ENCODE peak calls at places on chromosomes 3 and 15, in five cellular contexts. F, C, A, I and S are unnamed samples.

GRCh38 chr3:67828486-67829010 is 174.1 kb upstream of the SUCLG2 start:
- DNase-seq in C (no peak), F (no peak), A (no peak), I (no peak), S (no peak)

GRCh38 chr15:41801850-41802455 is 25.9 kb upstream of the JMJD7 start:
- DNase-seq in C (no peak), I (no peak), A (no peak), F (no peak), S (no peak)

GRCh38 chr15:76565366-76565765 is 228.8 kb downstream of the ISL2 start:
- DNase-seq in A (no peak), I (no peak), C (no peak), F (no peak), S (no peak)

GRCh38 chr3:5294360-5294759 is 106.9 kb downstream of the EDEM1 start:
- DNase-seq in F (no peak), C (no peak), A (no peak), I (no peak), S (peak)

GRCh38 chr3:58173670-58174472 is 36.9 kb downstream of the DNASE1L3 start:
- DNase-seq in A (peak), F (peak), I (no peak), C (peak), S (no peak)

GRCh38 chr3:99686955-99687612 is 48.7 kb downstream of the COL8A1 start:
- DNase-seq in A (peak), C (peak), F (no peak), I (peak), S (no peak)

GRCh38 chr15:64825081-64825430 is 391 bp downstream of the PIF1 start:
- DNase-seq in F (no peak), A (no peak), I (no peak), C (no peak), S (no peak)

GRCh38 chr3:94500146-94500545 is 437.3 kb downstream of the NSUN3 start:
- DNase-seq in C (no peak), A (no peak), F (no peak), I (no peak), S (no peak)

GRCh38 chr3:159928692-159929091 is 59.9 kb upstream of the IL12A start:
- DNase-seq in I (no peak), A (no peak), C (no peak), F (no peak), S (peak)

GRCh38 chr3:124101643-124102042 is 109.7 kb upstream of the ROPN1 start:
- DNase-seq in C (no peak), I (no peak), A (no peak), F (no peak), S (no peak)

GRCh38 chr3:45273681-45274515 is 47.8 kb upstream of the TMEM158 start:
- DNase-seq in I (no peak), F (no peak), C (no peak), A (no peak), S (peak)

GRCh38 chr15:41992151-41992802 is 19.9 kb upstream of the EHD4 start:
- DNase-seq in A (no peak), F (no peak), C (no peak), I (no peak), S (no peak)

GRCh38 chr15:34644061-34644460 is 60.6 kb upstream of the GOLGA8B start:
- DNase-seq in C (no peak), F (no peak), A (no peak), I (no peak), S (peak)

GRCh38 chr15:60526127-60526616 is 47.2 kb upstream of the ICE2 start:
- DNase-seq in C (no peak), I (peak), A (no peak), F (no peak), S (no peak)

GRCh38 chr3:149717391-149718056 is 34.8 kb downstream of the COMMD2 start:
- DNase-seq in I (peak), F (no peak), C (peak), A (peak), S (no peak)

GRCh38 chr15:48925714-48926223 is 38.0 kb downstream of the SHC4 start:
- DNase-seq in A (no peak), F (no peak), C (no peak), I (no peak), S (peak)

GRCh38 chr15:39582286-39582976 is 1.6 kb downstream of the THBS1 start:
- DNase-seq in F (no peak), I (no peak), A (no peak), C (no peak), S (peak)

GRCh38 chr3:50133283-50133615 is 21.9 kb upstream of the SEMA3F start:
- DNase-seq in F (no peak), C (no peak), A (no peak), I (no peak), S (no peak)

GRCh38 chr3:82202254-82202653 is 440.8 kb upstream of the GBE1 start:
- DNase-seq in F (no peak), C (no peak), A (peak), I (no peak), S (no peak)

GRCh38 chr15:80503319-80503952 is 99.3 kb downstream of the ARNT2 start:
- DNase-seq in A (no peak), I (no peak), C (no peak), F (no peak), S (no peak)

GRCh38 chr15:60326824-60327654 is 70.7 kb downstream of the ANXA2 start:
- DNase-seq in C (peak), A (peak), I (no peak), F (peak), S (no peak)

GRCh38 chr15:82540055-82540983 is at the start of gene RPS17:
- DNase-seq in A (peak), F (peak), I (peak), C (peak), S (peak)

GRCh38 chr3:37256447-37256846 is 82.1 kb upstream of the LRRFIP2 start:
- DNase-seq in A (no peak), F (no peak), C (no peak), I (no peak), S (no peak)

GRCh38 chr3:104102386-104102785 is 1264.3 kb upstream of the ALCAM start:
- DNase-seq in F (no peak), A (peak), I (no peak), C (peak), S (no peak)

GRCh38 chr3:88469216-88469615 is 319.5 kb downstream of the C3orf38 start:
- DNase-seq in C (no peak), F (no peak), A (no peak), I (no peak), S (no peak)

GRCh38 chr15:66483131-66483566 is 14.4 kb downstream of the SNAPC5 start:
- DNase-seq in F (no peak), C (no peak), A (no peak), I (no peak), S (no peak)

GRCh38 chr3:33019981-33020380 is 68.5 kb downstream of the CCR4 start:
- DNase-seq in I (no peak), A (no peak), C (no peak), F (no peak), S (no peak)

GRCh38 chr3:157353657-157354056 is 83.0 kb upstream of the PTX3 start:
- DNase-seq in A (no peak), C (no peak), I (no peak), F (no peak), S (no peak)

GRCh38 chr3:119918992-119919933 is 137.4 kb downstream of the NR1I2 start:
- DNase-seq in C (no peak), A (no peak), I (no peak), F (no peak), S (no peak)
- TF ChIP-seq CTCF in C (no peak), A (no peak), I (peak), F (no peak), S (no peak)

GRCh38 chr3:118782755-118783202 is 251.9 kb downstream of the IGSF11 start:
- DNase-seq in I (no peak), F (no peak), C (peak), A (peak), S (no peak)
- TF ChIP-seq CTCF in I (no peak), F (no peak), C (no peak), A (no peak), S (no peak)

DNA sequence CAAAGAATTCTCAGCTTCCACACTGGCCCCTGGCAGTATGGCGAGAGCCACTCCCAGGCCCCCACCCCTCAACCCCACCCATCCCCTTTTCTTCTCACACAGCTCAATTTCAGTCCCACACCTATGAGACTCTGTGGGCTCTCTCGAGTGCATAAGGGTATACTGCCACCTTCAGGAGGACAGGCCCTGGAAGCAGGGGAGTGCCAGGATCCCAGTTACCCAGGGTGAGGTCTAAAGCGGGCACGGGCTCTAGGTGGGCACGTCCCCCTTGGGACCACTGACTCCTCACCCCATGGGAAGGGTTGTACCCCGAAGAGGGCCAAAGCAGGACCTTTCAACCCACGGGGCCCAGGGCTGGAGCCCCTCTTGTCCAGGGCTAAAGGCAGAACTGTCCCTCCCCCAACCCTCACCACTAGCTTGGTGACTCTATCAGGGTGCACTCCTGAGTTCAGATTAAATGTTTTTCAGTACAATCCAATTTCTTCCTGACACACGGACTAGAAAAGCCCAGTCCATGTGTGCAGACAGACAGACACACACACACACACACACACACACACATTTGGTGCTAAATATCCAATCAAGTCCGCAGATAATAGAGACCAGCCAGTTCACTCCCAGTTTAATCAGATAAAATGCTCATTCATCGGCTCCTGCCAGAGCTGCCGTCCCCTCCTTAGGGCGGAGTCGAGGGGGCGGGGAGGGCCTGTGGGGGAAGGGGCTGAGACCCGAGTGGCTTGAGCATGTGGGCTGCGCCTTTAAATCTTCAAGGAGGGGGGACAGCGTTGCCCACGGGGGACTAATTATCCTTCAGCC is 59.4 kb downstream of the CYP11A1 start:
- DNase-seq in I (peak), C (peak), A (peak), F (no peak), S (no peak)
- TF ChIP-seq CTCF in I (peak), C (peak), A (peak), F (no peak), S (peak)

GRCh38 chr3:174716956-174717355 is 142.2 kb upstream of the NAALADL2 start:
- DNase-seq in I (no peak), F (no peak), C (no peak), A (no peak), S (no peak)
- TF ChIP-seq CTCF in I (no peak), F (no peak), C (no peak), A (no peak), S (no peak)

DNA sequence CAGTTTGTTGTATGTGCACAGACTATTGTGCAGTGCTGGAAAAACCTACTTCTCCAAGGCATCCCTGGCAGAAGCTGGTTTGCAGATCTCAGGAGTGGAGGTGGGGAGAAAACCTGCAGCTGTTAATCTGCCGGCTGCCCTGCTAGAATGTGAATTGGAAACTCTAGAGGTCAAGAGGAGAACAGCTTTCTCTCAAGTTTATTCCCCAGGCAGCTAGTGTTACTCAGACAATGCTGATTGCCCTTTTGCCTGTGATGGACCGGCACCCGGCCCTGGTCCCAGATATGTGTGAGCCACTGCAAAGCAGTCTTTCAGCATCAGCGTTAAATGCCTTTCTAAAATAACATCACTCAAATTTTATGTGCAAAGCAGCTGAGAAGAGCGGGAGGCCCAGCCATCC is 129.7 kb upstream of the TPM1 start:
- DNase-seq in F (no peak), A (peak), I (no peak), C (no peak), S (no peak)
- TF ChIP-seq CTCF in F (no peak), A (no peak), I (no peak), C (no peak), S (no peak)

GRCh38 chr3:22117091-22117490 is 366.1 kb upstream of the ZNF385D start:
- DNase-seq in I (no peak), A (no peak), C (no peak), F (no peak), S (no peak)

GRCh38 chr3:22121068-22121706 is 370.2 kb upstream of the ZNF385D start:
- DNase-seq in I (no peak), F (no peak), A (no peak), C (peak), S (no peak)

GRCh38 chr3:22115581-22115980 is 364.6 kb upstream of the ZNF385D start:
- DNase-seq in A (no peak), I (no peak), C (no peak), F (no peak), S (no peak)

GRCh38 chr3:22118542-22118941 is 367.5 kb upstream of the ZNF385D start:
- DNase-seq in F (no peak), I (no peak), A (no peak), C (no peak), S (no peak)

DNA sequence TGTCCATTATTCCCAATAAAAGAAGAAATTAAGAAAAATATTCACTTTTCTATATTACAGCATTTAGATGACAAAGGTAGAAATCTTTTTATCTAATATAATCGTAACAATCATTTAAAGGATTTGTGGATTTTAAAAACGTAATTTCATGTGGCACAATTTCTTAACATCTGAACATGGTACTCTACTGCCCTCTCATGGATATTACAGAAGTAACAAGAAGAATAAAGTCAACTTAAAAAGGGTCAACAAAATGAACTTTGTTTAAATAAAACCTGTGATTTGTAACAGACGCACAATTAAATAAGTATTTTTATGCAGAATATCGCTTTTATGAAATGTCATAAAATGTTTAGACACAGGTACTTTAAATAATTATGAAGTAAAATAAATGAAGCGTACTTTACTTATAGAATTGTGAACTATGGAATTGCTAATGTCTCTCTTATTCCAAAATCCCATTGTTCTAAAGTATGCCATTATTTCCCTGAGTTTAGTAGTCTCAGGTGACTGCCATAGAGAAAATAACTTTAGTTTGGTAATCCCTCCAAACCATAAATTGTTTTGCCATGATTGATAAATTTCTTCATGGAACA is 366.8 kb upstream of the ZNF385D start:
- DNase-seq in C (peak), I (no peak), F (no peak), A (peak), S (peak)
- TF ChIP-seq CTCF in C (no peak), I (peak), F (no peak), A (peak), S (peak)

GRCh38 chr3:174219738-174220137 is 639.4 kb upstream of the NAALADL2 start:
- DNase-seq in C (no peak), A (no peak), F (no peak), I (no peak), S (no peak)
- TF ChIP-seq CTCF in C (no peak), A (no peak), F (no peak), I (no peak), S (no peak)